ENCODE peak calls at places on chromosomes 12 and 14, in four cellular contexts. L is heart right ventricle, F is upper lobe of right lung, U is fibroblast of lung. S is an unnamed sample. For H3K4me1, the result is how much of the 10 kb centered on the place peaks cover.

GRCh38 chr14:29648045-29648444 is 279.6 kb downstream of the PRKD1 start:
- DNase-seq in F (no peak), U (peak), L (no peak), S (no peak)

GRCh38 chr14:21136024-21136423 is 19.8 kb downstream of the OR5AU1 start:
- DNase-seq in L (no peak), U (peak), F (no peak), S (no peak)

GRCh38 chr14:59427653-59428578 is 37.3 kb downstream of the GPR135 start:
- DNase-seq in U (peak), L (peak), F (no peak), S (no peak)

GRCh38 chr12:71475280-71475679 is 35.7 kb downstream of the LGR5 start:
- DNase-seq in U (no peak), L (no peak), F (no peak), S (no peak)

GRCh38 chr12:34398366-34398705 is 376.0 kb downstream of the ALG10 start:
- DNase-seq in F (peak), L (no peak), U (no peak), S (no peak)

GRCh38 chr14:69695664-69696527 is 71.0 kb upstream of the SRSF5 start:
- DNase-seq in F (no peak), U (peak), L (no peak), S (peak)

GRCh38 chr12:27382126-27382795 is 49.6 kb downstream of the BMAL2 start:
- DNase-seq in U (peak), F (no peak), L (no peak), S (no peak)

GRCh38 chr12:56071648-56072047 is 8.3 kb upstream of the ERBB3 start:
- DNase-seq in U (peak), L (no peak), F (no peak), S (no peak)

GRCh38 chr12:23954332-23954731 is 4.9 kb upstream of the SOX5 start:
- DNase-seq in L (no peak), F (no peak), U (peak), S (no peak)

GRCh38 chr14:38887696-38888095 is 215.3 kb downstream of the SEC23A start:
- DNase-seq in U (no peak), L (no peak), F (no peak), S (no peak)

GRCh38 chr14:23061995-23062394 is 4.7 kb upstream of the CDH24 start:
- DNase-seq in L (no peak), U (peak), F (no peak), S (peak)

GRCh38 chr12:65895759-65896656 is 71.7 kb downstream of the HMGA2 start:
- DNase-seq in U (peak), L (no peak), F (no peak), S (no peak)

GRCh38 chr14:49898485-49898884 is 5.6 kb downstream of the ARF6 start:
- DNase-seq in F (no peak), U (no peak), L (no peak), S (no peak)

GRCh38 chr12:19739195-19739776 is 300.0 kb downstream of the AEBP2 start:
- DNase-seq in L (no peak), U (peak), F (no peak), S (no peak)

GRCh38 chr12:114405449-114406271 is at the start of gene TBX5:
- DNase-seq in F (no peak), L (no peak), U (no peak), S (no peak)

GRCh38 chr12:49622501-49623141 is 740 bp upstream of the PRPF40B start:
- DNase-seq in U (peak), L (no peak), F (no peak), S (peak)

GRCh38 chr12:16844875-16845274 is 238.9 kb upstream of the LMO3 start:
- DNase-seq in F (no peak), U (no peak), L (no peak), S (no peak)

GRCh38 chr14:97578982-97579381 is 781.8 kb downstream of the VRK1 start:
- DNase-seq in U (no peak), L (no peak), F (no peak), S (no peak)

GRCh38 chr14:65137648-65138317 is 35.5 kb upstream of the MAX start:
- DNase-seq in L (no peak), F (no peak), U (peak), S (no peak)

GRCh38 chr14:94839346-94839745 is 69.4 kb upstream of the GSC start:
- DNase-seq in U (no peak), F (no peak), L (no peak), S (no peak)

GRCh38 chr14:61140872-61141271 is 140.3 kb downstream of the TMEM30B start:
- DNase-seq in U (peak), F (no peak), L (no peak), S (no peak)

GRCh38 chr12:25052191-25053020 is 103.5 kb upstream of the BCAT1 start:
- DNase-seq in F (no peak), U (no peak), L (no peak), S (no peak)

GRCh38 chr12:130440411-130441080 is 102.9 kb downstream of the PIWIL1 start:
- DNase-seq in U (no peak), L (no peak), F (peak), S (no peak)

GRCh38 chr12:5138256-5138655 is 94.6 kb downstream of the KCNA5 start:
- DNase-seq in L (no peak), F (no peak), U (peak), S (no peak)

GRCh38 chr12:65327207-65328076 is 49.0 kb downstream of the MSRB3 start:
- DNase-seq in L (no peak), U (peak), F (no peak), S (no peak)

GRCh38 chr12:12538535-12538934 is 24.1 kb downstream of the DUSP16 start:
- DNase-seq in F (no peak), L (no peak), U (no peak), S (no peak)

GRCh38 chr14:44896275-44897040 is 65.3 kb downstream of the KLHL28 start:
- DNase-seq in L (no peak), F (no peak), U (no peak), S (no peak)

GRCh38 chr14:70644016-70644415 is 2.3 kb downstream of the TTC9 start:
- DNase-seq in L (no peak), F (no peak), U (no peak), S (no peak)

GRCh38 chr14:89128616-89129015 is 288.4 kb downstream of the FOXN3 start:
- DNase-seq in U (no peak), L (no peak), F (no peak), S (no peak)

GRCh38 chr12:27151479-27151878 is 69.1 kb upstream of the C12orf71 start:
- DNase-seq in F (no peak), U (no peak), L (no peak), S (no peak)

GRCh38 chr12:49367381-49368239 is at the start of gene SPATS2:
- DNase-seq in L (peak), U (peak), F (peak), S (peak)

GRCh38 chr14:75876526-75876925 is 105.3 kb downstream of the TGFB3 start:
- DNase-seq in L (no peak), U (peak), F (no peak), S (no peak)

GRCh38 chr14:75875958-75876357 is 105.8 kb downstream of the TGFB3 start:
- DNase-seq in F (no peak), L (no peak), U (no peak), S (no peak)

GRCh38 chr14:75866981-75867380 is 114.8 kb downstream of the TGFB3 start:
- DNase-seq in L (no peak), F (no peak), U (no peak), S (no peak)

GRCh38 chr14:75877292-75877691 is 104.5 kb downstream of the TGFB3 start:
- DNase-seq in L (no peak), U (peak), F (no peak), S (no peak)

DNA sequence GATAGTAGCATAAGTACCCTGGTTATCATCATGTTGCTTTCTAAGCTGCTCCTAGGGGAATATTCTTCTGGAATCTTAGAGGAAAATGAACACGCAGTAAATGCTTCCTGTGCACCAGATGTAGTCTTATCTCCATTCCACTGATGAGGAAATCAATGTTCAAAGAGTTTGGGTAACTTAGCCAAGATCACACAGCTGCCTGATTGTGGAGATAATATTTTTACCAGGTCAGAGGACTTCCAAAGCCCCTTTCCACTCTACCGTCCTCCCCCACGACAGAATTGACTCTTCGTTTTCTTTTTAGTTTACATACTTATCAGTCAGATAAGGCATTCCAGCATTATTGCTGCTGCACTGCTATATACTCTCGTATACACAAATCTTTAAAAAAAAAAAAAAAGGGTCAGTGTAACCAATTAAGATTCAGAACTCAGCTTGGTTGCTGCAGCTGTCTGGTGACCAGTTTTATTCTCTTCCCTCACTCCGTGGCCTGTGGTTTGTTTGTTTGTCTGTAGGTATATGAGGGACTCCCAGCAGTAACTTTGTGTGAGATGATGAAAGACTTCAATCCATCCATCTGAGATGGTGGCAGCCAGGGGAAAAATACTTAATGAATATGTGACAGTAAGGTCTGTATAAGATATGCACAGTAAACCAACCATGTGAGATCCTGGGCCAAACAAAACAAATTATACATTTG is 110.5 kb downstream of the TGFB3 start:
- DNase-seq in U (peak), L (no peak), F (no peak), S (no peak)
- H3K27ac ChIP-seq in U (no peak), L (no peak), F (no peak), S (no peak)

GRCh38 chr12:75662501-75663159 is 151.2 kb upstream of the KRR1 start:
- DNase-seq in U (peak), F (no peak), L (no peak), S (no peak)
- H3K4me1 ChIP-seq in U (under half), F (under half), L (under half), S (under half)

GRCh38 chr12:14962180-14962579 is 779 bp upstream of the ARHGDIB start:
- DNase-seq in F (no peak), L (no peak), U (no peak), S (no peak)
- H3K27ac ChIP-seq in F (peak), L (peak), U (no peak), S (no peak)

DNA sequence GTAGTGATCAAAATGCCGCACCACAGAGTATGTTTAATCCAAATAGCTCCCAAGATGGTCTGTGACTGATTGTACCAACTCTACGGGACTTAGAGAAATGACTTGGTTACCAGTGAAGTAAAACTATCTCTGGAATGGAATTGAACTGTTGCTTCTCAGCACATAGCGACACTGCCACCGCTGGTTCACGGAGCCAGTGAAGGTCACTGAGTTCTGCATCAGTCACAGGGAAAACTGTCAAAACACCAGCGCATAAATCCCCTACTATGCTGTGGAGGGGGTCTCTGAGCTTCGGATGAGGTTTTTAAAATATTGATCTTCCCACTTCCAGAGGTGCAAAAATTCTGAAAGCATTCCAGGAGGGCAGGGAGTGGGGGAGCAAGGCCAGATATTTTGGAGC is 2.2 kb upstream of the PLXNC1 start:
- DNase-seq in U (no peak), L (no peak), F (no peak), S (no peak)
- H3K4me1 ChIP-seq in U (under half), L (under half), F (under half), S (under half)

S was measured in ovary.